ENCODE peak calls at places on chromosome 16, in seven cellular contexts. One of them, this sample, is unnamed.

GRCh38 chr16:47408491-47408890 is 52.4 kb downstream of the ITFG1 start:
- DNase-seq in left lung: no peak
- DNase-seq in adrenal gland: no peak
- DNase-seq in cardiac muscle cell: no peak
- DNase-seq in GM13976: no peak
- DNase-seq in AG04449: no peak
- DNase-seq in gastrocnemius medialis: no peak
- DNase-seq in this sample: no peak

GRCh38 chr16:13873835-13874438 is 46.0 kb upstream of the ERCC4 start:
- DNase-seq in left lung: no peak
- DNase-seq in cardiac muscle cell: peak
- DNase-seq in AG04449: no peak
- DNase-seq in gastrocnemius medialis: no peak
- DNase-seq in GM13976: no peak
- DNase-seq in adrenal gland: no peak
- DNase-seq in this sample: peak

GRCh38 chr16:49640606-49641005 is 215.3 kb downstream of the ZNF423 start:
- DNase-seq in AG04449: no peak
- DNase-seq in GM13976: no peak
- DNase-seq in cardiac muscle cell: no peak
- DNase-seq in adrenal gland: no peak
- DNase-seq in gastrocnemius medialis: no peak
- DNase-seq in left lung: no peak
- DNase-seq in this sample: no peak

GRCh38 chr16:56409195-56409594 is 16.1 kb downstream of the AMFR start:
- DNase-seq in AG04449: no peak
- DNase-seq in adrenal gland: no peak
- DNase-seq in GM13976: no peak
- DNase-seq in left lung: no peak
- DNase-seq in gastrocnemius medialis: peak
- DNase-seq in cardiac muscle cell: no peak
- DNase-seq in this sample: peak

GRCh38 chr16:55009581-55009980 is 78.9 kb downstream of the IRX5 start:
- DNase-seq in GM13976: no peak
- DNase-seq in cardiac muscle cell: no peak
- DNase-seq in adrenal gland: no peak
- DNase-seq in gastrocnemius medialis: no peak
- DNase-seq in left lung: no peak
- DNase-seq in AG04449: no peak
- DNase-seq in this sample: no peak

GRCh38 chr16:50303605-50304466 is 37.5 kb downstream of the ADCY7 start:
- DNase-seq in AG04449: no peak
- DNase-seq in GM13976: peak
- DNase-seq in left lung: peak
- DNase-seq in gastrocnemius medialis: peak
- DNase-seq in cardiac muscle cell: no peak
- DNase-seq in adrenal gland: peak
- DNase-seq in this sample: peak

GRCh38 chr16:68744744-68745280 is 7.7 kb downstream of the CDH1 start:
- DNase-seq in left lung: peak
- DNase-seq in gastrocnemius medialis: no peak
- DNase-seq in AG04449: peak
- DNase-seq in GM13976: no peak
- DNase-seq in adrenal gland: no peak
- DNase-seq in cardiac muscle cell: no peak
- DNase-seq in this sample: no peak

GRCh38 chr16:24015923-24016322 is 180.1 kb downstream of the PRKCB start:
- DNase-seq in adrenal gland: no peak
- DNase-seq in AG04449: no peak
- DNase-seq in GM13976: no peak
- DNase-seq in gastrocnemius medialis: no peak
- DNase-seq in left lung: no peak
- DNase-seq in cardiac muscle cell: no peak
- DNase-seq in this sample: no peak

GRCh38 chr16:66236301-66236700 is 130.2 kb upstream of the CDH5 start:
- DNase-seq in GM13976: no peak
- DNase-seq in gastrocnemius medialis: no peak
- DNase-seq in adrenal gland: no peak
- DNase-seq in cardiac muscle cell: no peak
- DNase-seq in left lung: no peak
- DNase-seq in AG04449: no peak
- DNase-seq in this sample: no peak

GRCh38 chr16:3264137-3265036 is 8.0 kb upstream of the MEFV start:
- DNase-seq in GM13976: peak
- DNase-seq in gastrocnemius medialis: peak
- DNase-seq in left lung: peak
- DNase-seq in AG04449: peak
- DNase-seq in adrenal gland: peak
- DNase-seq in cardiac muscle cell: peak
- DNase-seq in this sample: peak
- TF ChIP-seq CTCF in GM13976: peak
- TF ChIP-seq CTCF in gastrocnemius medialis: peak
- TF ChIP-seq CTCF in left lung: no peak
- TF ChIP-seq CTCF in AG04449: peak
- TF ChIP-seq CTCF in adrenal gland: peak
- TF ChIP-seq CTCF in cardiac muscle cell: peak
- TF ChIP-seq CTCF in this sample: peak

GRCh38 chr16:85234310-85235235 is 122.3 kb upstream of the CIBAR2 start:
- DNase-seq in GM13976: no peak
- DNase-seq in AG04449: no peak
- DNase-seq in adrenal gland: peak
- DNase-seq in cardiac muscle cell: peak
- DNase-seq in left lung: peak
- DNase-seq in gastrocnemius medialis: no peak
- DNase-seq in this sample: peak
- TF ChIP-seq CTCF in GM13976: no peak
- TF ChIP-seq CTCF in AG04449: no peak
- TF ChIP-seq CTCF in adrenal gland: peak
- TF ChIP-seq CTCF in cardiac muscle cell: no peak
- TF ChIP-seq CTCF in left lung: no peak
- TF ChIP-seq CTCF in gastrocnemius medialis: no peak
- TF ChIP-seq CTCF in this sample: peak

GRCh38 chr16:706189-707061 is 824 bp upstream of the FBXL16 start:
- DNase-seq in left lung: no peak
- DNase-seq in cardiac muscle cell: no peak
- DNase-seq in adrenal gland: no peak
- DNase-seq in GM13976: no peak
- DNase-seq in AG04449: no peak
- DNase-seq in gastrocnemius medialis: no peak
- DNase-seq in this sample: no peak
- TF ChIP-seq CTCF in left lung: no peak
- TF ChIP-seq CTCF in cardiac muscle cell: no peak
- TF ChIP-seq CTCF in adrenal gland: no peak
- TF ChIP-seq CTCF in GM13976: no peak
- TF ChIP-seq CTCF in AG04449: no peak
- TF ChIP-seq CTCF in gastrocnemius medialis: no peak
- TF ChIP-seq CTCF in this sample: no peak

GRCh38 chr16:88309905-88310259 is 72.9 kb upstream of the ZNF469 start:
- DNase-seq in gastrocnemius medialis: no peak
- DNase-seq in left lung: no peak
- DNase-seq in adrenal gland: no peak
- DNase-seq in GM13976: no peak
- DNase-seq in cardiac muscle cell: no peak
- DNase-seq in AG04449: no peak
- DNase-seq in this sample: no peak
- TF ChIP-seq CTCF in gastrocnemius medialis: no peak
- TF ChIP-seq CTCF in left lung: no peak
- TF ChIP-seq CTCF in adrenal gland: no peak
- TF ChIP-seq CTCF in GM13976: peak
- TF ChIP-seq CTCF in cardiac muscle cell: peak
- TF ChIP-seq CTCF in AG04449: no peak
- TF ChIP-seq CTCF in this sample: peak